ENCODE peak calls at places on chromosomes 16 and 17, in nine cellular contexts. B is stomach, O is tibial nerve, F is SK-N-SH, X is transverse colon, T is HepG2, Z is ovary, N is H1, E is GM12878. H is an unnamed sample.

GRCh38 chr17:48970224-48970623 is 1.8 kb upstream of the GIP start:
- DNase-seq in E (no peak), X (no peak), F (peak), O (no peak), T (no peak), Z (no peak), B (no peak), N (no peak), H (peak)

GRCh38 chr16:2975161-2975795 is 5.0 kb downstream of the PKMYT1 start:
- DNase-seq in N (no peak), T (no peak), E (no peak), B (no peak), Z (no peak), O (no peak), F (no peak), X (no peak), H (no peak)

GRCh38 chr16:57757326-57757786 is 21.8 kb downstream of the KATNB1 start:
- DNase-seq in F (peak), O (peak), N (peak), X (peak), E (no peak), Z (peak), T (peak), B (peak), H (peak)

GRCh38 chr16:88938933-88939813 is 37.8 kb downstream of the CBFA2T3 start:
- DNase-seq in Z (no peak), O (no peak), T (no peak), E (no peak), B (no peak), N (no peak), X (no peak), F (peak), H (no peak)

GRCh38 chr17:7403043-7403901 is 625 bp downstream of the TMEM256 start:
- DNase-seq in X (peak), B (peak), N (peak), F (peak), Z (peak), E (no peak), O (peak), T (peak), H (peak)

GRCh38 chr16:89921699-89922476 is 1.3 kb upstream of the TUBB3 start:
- DNase-seq in N (peak), B (peak), F (peak), Z (peak), E (no peak), T (peak), O (no peak), X (peak), H (peak)

GRCh38 chr16:84514295-84514873 is 9.9 kb upstream of the MEAK7 start:
- DNase-seq in Z (peak), B (no peak), O (no peak), T (no peak), E (no peak), X (no peak), F (no peak), N (no peak), H (no peak)

GRCh38 chr17:49106366-49107210 is 26.0 kb upstream of the B4GALNT2 start:
- DNase-seq in B (no peak), X (no peak), Z (no peak), F (no peak), T (peak), E (no peak), O (no peak), N (no peak), H (peak)

GRCh38 chr17:20262116-20262977 is 205.0 kb downstream of the LGALS9B start:
- DNase-seq in N (no peak), O (no peak), X (no peak), T (no peak), E (no peak), B (no peak), F (no peak), Z (no peak), H (no peak)

GRCh38 chr16:27759947-27760844 is 210.3 kb downstream of the KATNIP start:
- DNase-seq in Z (no peak), X (no peak), B (no peak), T (no peak), N (no peak), E (no peak), F (peak), O (no peak), H (no peak)

GRCh38 chr17:44672479-44673093 is 16.3 kb downstream of the MEIOC start:
- DNase-seq in X (no peak), Z (no peak), B (no peak), E (no peak), O (no peak), F (peak), N (no peak), T (peak), H (peak)

GRCh38 chr16:27681681-27682080 is 131.7 kb downstream of the KATNIP start:
- DNase-seq in T (no peak), Z (no peak), B (no peak), F (no peak), O (no peak), E (no peak), X (no peak), N (no peak), H (no peak)

GRCh38 chr17:1460233-1460632 is 4.2 kb upstream of the CRK start:
- DNase-seq in N (no peak), F (no peak), O (no peak), Z (peak), B (peak), T (peak), X (peak), E (no peak), H (no peak)

GRCh38 chr17:59470624-59471297 is 94.6 kb upstream of the DHX40 start:
- DNase-seq in T (no peak), F (no peak), Z (no peak), O (no peak), N (no peak), E (no peak), B (no peak), X (no peak), H (no peak)

GRCh38 chr16:56620311-56620897 is 5.2 kb upstream of the MT1E start:
- DNase-seq in N (no peak), O (no peak), Z (no peak), T (no peak), B (no peak), E (no peak), X (no peak), F (no peak), H (no peak)

GRCh38 chr17:29588561-29589411 is 662 bp downstream of the GIT1 start:
- DNase-seq in B (no peak), E (no peak), N (peak), F (peak), X (peak), T (no peak), Z (peak), O (no peak), H (peak)

GRCh38 chr16:57624044-57624688 is 4.3 kb upstream of the ADGRG1 start:
- DNase-seq in F (no peak), O (no peak), X (no peak), B (no peak), E (no peak), N (no peak), T (peak), Z (no peak), H (peak)

GRCh38 chr16:64132686-64133085 is 989.2 kb downstream of the CDH11 start:
- DNase-seq in B (no peak), F (no peak), E (no peak), T (no peak), X (no peak), N (no peak), O (no peak), Z (no peak), H (no peak)

GRCh38 chr16:55539488-55539887 is 27.0 kb upstream of the CAPNS2 start:
- DNase-seq in O (no peak), N (no peak), T (no peak), X (no peak), E (no peak), B (no peak), F (no peak), Z (no peak), H (no peak)

GRCh38 chr17:65123757-65124675 is 13.2 kb upstream of the RGS9 start:
- DNase-seq in X (peak), T (no peak), O (no peak), N (no peak), B (no peak), F (no peak), Z (no peak), E (no peak), H (peak)

GRCh38 chr16:1580956-1581355 is 30.9 kb downstream of the IFT140 start:
- DNase-seq in E (no peak), N (no peak), B (peak), Z (no peak), T (no peak), F (no peak), O (no peak), X (peak), H (no peak)

GRCh38 chr16:55494994-55495421 is 13.9 kb upstream of the LPCAT2 start:
- DNase-seq in T (peak), B (peak), X (peak), F (peak), Z (no peak), E (no peak), N (no peak), O (peak), H (no peak)

GRCh38 chr16:2614761-2615191 is 67.5 kb upstream of the KCTD5 start:
- DNase-seq in Z (peak), T (no peak), N (no peak), F (no peak), B (no peak), O (no peak), E (no peak), X (no peak), H (no peak)

GRCh38 chr16:8126313-8126712 is 464.0 kb downstream of the TMEM114 start:
- DNase-seq in Z (no peak), B (no peak), T (no peak), E (no peak), X (no peak), F (no peak), N (no peak), O (no peak), H (no peak)

GRCh38 chr17:45170976-45171337 is 9.3 kb downstream of the HEXIM2 start:
- DNase-seq in F (peak), O (peak), E (no peak), T (no peak), N (no peak), X (peak), Z (no peak), B (peak), H (peak)

GRCh38 chr17:45895969-45896793 is 1.8 kb downstream of the MAPT start:
- DNase-seq in T (no peak), F (peak), N (peak), E (no peak), B (no peak), X (no peak), O (no peak), Z (no peak), H (no peak)

GRCh38 chr16:85458952-85459351 is 154.2 kb upstream of the GSE1 start:
- DNase-seq in B (peak), O (no peak), E (no peak), Z (no peak), F (peak), X (no peak), T (no peak), N (no peak), H (no peak)

GRCh38 chr16:66650707-66651473 is 45.7 kb downstream of the CMTM4 start:
- DNase-seq in T (peak), N (peak), B (peak), Z (peak), O (peak), E (peak), F (peak), X (peak), H (peak)

GRCh38 chr16:31872201-31872600 is 1.4 kb upstream of the ZNF267 start:
- DNase-seq in X (no peak), Z (no peak), N (no peak), E (no peak), T (no peak), F (no peak), O (no peak), B (no peak), H (no peak)

GRCh38 chr17:59807892-59808509 is 84.7 kb downstream of the TUBD1 start:
- DNase-seq in B (no peak), N (no peak), T (no peak), Z (no peak), O (no peak), X (no peak), F (no peak), E (no peak), H (no peak)

GRCh38 chr16:66662445-66663194 is 33.9 kb downstream of the CMTM4 start:
- DNase-seq in X (no peak), T (peak), Z (no peak), E (no peak), B (no peak), N (no peak), O (peak), F (peak), H (peak)

GRCh38 chr17:48490391-48491026 is 40.3 kb downstream of the HOXB1 start:
- DNase-seq in T (no peak), Z (no peak), B (no peak), O (no peak), N (no peak), F (no peak), X (no peak), E (no peak), H (no peak)

GRCh38 chr16:24977673-24978065 is 37.5 kb downstream of the ARHGAP17 start:
- DNase-seq in F (no peak), N (no peak), E (no peak), B (no peak), Z (no peak), T (peak), X (no peak), O (no peak), H (peak)

GRCh38 chr16:19804538-19805323 is 79.9 kb downstream of the GPRC5B start:
- DNase-seq in T (no peak), E (no peak), F (no peak), X (peak), O (peak), B (peak), N (peak), Z (no peak), H (no peak)

GRCh38 chr17:7686221-7687071 is 844 bp downstream of the TP53 start:
- DNase-seq in E (peak), Z (peak), O (peak), T (peak), F (peak), N (peak), X (peak), B (peak), H (peak)

GRCh38 chr17:40095944-40096791 is 4.2 kb downstream of the NR1D1 start:
- DNase-seq in E (peak), Z (no peak), T (no peak), O (peak), F (no peak), N (no peak), X (peak), B (peak), H (no peak)
- TF ChIP-seq EP300 in E (no peak), Z (no peak), T (no peak), O (peak), F (no peak), N (no peak), X (no peak), B (no peak), H (no peak)

GRCh38 chr16:70429888-70430666 is 8.8 kb downstream of the ST3GAL2 start:
- DNase-seq in Z (no peak), E (peak), F (no peak), O (no peak), B (no peak), N (no peak), X (no peak), T (no peak), H (no peak)

GRCh38 chr16:70432304-70432799 is 6.5 kb downstream of the ST3GAL2 start:
- DNase-seq in N (no peak), B (no peak), X (no peak), O (no peak), F (no peak), Z (no peak), T (no peak), E (no peak), H (no peak)

GRCh38 chr16:70433456-70434103 is 5.3 kb downstream of the ST3GAL2 start:
- DNase-seq in B (no peak), O (no peak), E (no peak), Z (no peak), T (no peak), X (peak), N (no peak), F (peak), H (no peak)

GRCh38 chr16:70432800-70433455 is 6.0 kb downstream of the ST3GAL2 start:
- DNase-seq in O (no peak), F (peak), E (no peak), N (no peak), X (peak), T (no peak), Z (no peak), B (no peak), H (no peak)

DNA sequence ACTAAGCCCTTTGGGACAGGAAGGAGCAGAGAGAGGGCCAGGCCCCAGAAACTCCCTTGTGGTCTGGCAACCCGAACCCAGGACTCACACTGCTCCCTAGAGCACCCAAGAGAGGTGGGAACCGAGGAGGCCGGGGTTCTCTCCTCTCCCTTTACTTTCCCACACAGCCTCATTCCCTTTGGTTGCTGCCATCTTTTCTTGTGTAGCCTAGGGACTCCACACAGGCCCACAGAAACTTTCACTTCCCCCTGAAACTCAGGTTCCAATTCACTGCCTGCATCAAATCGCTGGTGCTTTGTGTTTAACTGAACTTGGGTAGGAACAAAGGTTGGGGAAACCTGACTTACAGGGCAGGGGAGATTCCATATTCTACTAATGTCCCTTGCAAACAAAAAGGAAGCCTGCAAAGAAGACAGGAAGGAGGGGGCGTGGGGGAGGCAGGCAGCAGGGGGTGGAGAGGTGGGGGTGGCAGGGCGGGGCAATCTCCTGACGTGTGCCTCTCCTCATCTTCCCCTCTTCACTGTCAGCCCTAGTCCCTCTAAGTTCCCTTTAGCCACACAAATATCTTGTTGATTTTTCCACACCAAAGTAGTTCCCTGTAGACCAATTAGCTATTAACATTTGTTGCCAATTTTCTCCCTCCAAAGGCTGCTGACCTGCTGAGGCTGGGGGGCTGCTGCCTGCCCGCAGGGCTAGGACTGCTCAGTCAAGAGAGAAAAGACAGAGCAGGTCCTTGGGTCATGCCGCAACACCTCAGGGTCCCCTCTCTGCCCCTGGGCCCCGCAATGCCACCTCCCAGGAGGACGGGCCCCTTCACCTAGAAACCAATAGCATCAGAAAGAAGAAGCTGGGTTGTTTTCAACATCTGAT is 8.0 kb downstream of the ST3GAL2 start:
- DNase-seq in B (no peak), T (peak), X (peak), Z (no peak), F (no peak), O (no peak), E (peak), N (no peak), H (no peak)
- TF ChIP-seq EP300 in B (no peak), T (no peak), X (no peak), Z (no peak), F (no peak), O (no peak), E (peak), N (no peak), H (no peak)

DNA sequence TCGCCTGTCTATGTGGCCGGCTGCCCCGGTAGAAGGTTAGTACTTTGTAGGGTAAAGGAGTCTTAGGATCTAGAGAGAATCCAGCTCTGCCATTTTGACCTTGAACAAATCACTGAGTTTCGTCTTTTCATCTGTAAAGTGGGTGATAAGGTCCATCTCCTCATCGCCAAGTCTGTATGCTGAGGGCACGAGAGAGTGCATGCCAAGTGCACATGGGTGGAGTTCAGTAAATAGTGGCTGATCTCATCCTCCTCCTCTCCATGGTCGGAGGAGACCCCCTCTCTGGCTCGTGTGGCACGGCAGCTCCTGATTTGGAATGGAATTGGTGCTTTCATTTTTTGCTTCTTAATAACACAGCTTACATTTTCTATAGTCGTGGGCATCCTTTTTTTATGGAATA is 30.7 kb downstream of the MYH3 start:
- DNase-seq in N (no peak), O (no peak), B (no peak), F (no peak), T (no peak), X (no peak), E (no peak), Z (no peak), H (no peak)
- TF ChIP-seq EP300 in N (no peak), O (no peak), B (no peak), F (no peak), T (no peak), X (no peak), E (no peak), Z (no peak), H (no peak)

GRCh38 chr17:9006175-9006767 is 15.0 kb upstream of the NTN1 start:
- DNase-seq in B (no peak), T (no peak), Z (no peak), O (no peak), E (no peak), X (no peak), N (no peak), F (no peak), H (no peak)
- TF ChIP-seq EP300 in B (no peak), T (no peak), Z (no peak), O (no peak), E (no peak), X (no peak), N (no peak), F (no peak), H (no peak)

GRCh38 chr17:16446338-16446983 is 31.1 kb downstream of the TRPV2 start:
- DNase-seq in E (no peak), N (peak), O (no peak), T (no peak), B (no peak), F (no peak), Z (no peak), X (no peak), H (peak)
- TF ChIP-seq EP300 in E (no peak), N (no peak), O (no peak), T (no peak), B (no peak), F (no peak), Z (no peak), X (no peak), H (no peak)

DNA sequence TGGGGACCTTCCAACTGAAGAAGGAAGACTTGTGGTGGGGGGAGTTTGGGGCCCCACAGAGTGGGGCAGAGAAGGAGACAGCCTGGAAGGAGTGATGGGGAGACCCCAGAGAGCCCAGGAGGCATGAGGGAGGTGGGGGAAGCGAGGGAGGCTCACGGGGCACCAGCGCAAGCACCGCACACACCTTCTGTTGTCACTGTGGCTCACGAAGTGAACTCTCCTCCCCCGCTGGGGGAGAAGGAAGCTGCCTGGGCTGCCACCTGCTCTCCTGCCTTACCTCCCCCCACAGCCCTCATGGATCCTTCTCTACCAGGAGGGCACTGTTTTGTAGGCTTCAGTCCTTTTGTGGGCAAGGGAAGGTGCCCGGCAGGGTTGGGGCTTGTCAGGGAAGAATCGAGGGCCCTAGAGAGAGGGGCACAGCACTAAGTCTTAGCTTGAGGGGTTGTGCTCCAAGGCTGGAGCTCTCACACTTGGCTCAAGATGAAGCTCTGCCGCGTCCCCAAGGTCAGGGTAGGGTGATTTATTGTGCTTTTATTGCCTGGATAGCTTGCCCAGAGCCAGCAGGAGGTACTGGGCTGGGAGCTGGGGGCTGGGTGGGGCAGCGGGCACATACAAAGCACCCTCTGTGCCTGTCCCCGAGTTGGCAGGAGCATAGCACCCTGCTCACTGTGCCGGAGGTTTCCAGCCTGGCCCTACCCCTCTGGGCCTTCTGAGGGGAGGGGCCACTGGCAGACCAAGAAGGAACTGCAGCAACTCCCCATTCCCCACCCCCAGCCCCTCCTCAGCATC is 4.6 kb upstream of the STARD3 start:
- DNase-seq in E (no peak), B (peak), T (no peak), O (no peak), N (no peak), F (no peak), Z (no peak), X (peak), H (no peak)
- TF ChIP-seq EP300 in E (no peak), B (no peak), T (no peak), O (no peak), N (no peak), F (no peak), Z (no peak), X (peak), H (no peak)

H was measured in A549.